ENCODE peak calls at places on chromosomes 11 and 22, in nine cellular contexts. H, T, S, C, D, F, Z, L and J are unnamed samples.

GRCh38 chr11:12090061-12090572 is 20.3 kb upstream of the MICAL2 start:
- DNase-seq in T (peak), L (peak), D (no peak), Z (peak), C (no peak), F (no peak), S (no peak), H (no peak), J (peak)

GRCh38 chr11:617912-618682 is 2.3 kb upstream of the IRF7 start:
- DNase-seq in D (no peak), F (no peak), H (no peak), S (peak), Z (no peak), T (peak), C (no peak), L (no peak), J (no peak)

GRCh38 chr11:24779791-24780190 is 282.9 kb downstream of the LUZP2 start:
- DNase-seq in S (no peak), L (peak), Z (peak), H (no peak), F (no peak), C (no peak), T (no peak), D (no peak), J (no peak)

GRCh38 chr11:10366568-10367331 is 61.9 kb downstream of the ADM start:
- DNase-seq in F (peak), L (peak), C (peak), D (peak), Z (peak), H (peak), T (peak), S (peak), J (peak)

GRCh38 chr11:100719362-100719761 is 32.3 kb downstream of the ARHGAP42 start:
- DNase-seq in T (no peak), C (no peak), Z (peak), F (no peak), D (no peak), S (no peak), H (no peak), L (no peak), J (peak)

GRCh38 chr11:111540114-111540920 is at the start of gene LAYN:
- DNase-seq in Z (peak), S (no peak), H (peak), D (peak), L (no peak), T (peak), C (no peak), F (peak), J (no peak)

GRCh38 chr22:46676881-46677280 is 56.7 kb downstream of the GRAMD4 start:
- DNase-seq in L (no peak), C (no peak), D (no peak), T (no peak), S (peak), Z (no peak), H (no peak), F (no peak), J (no peak)

GRCh38 chr11:46272816-46273427 is 4.5 kb upstream of the CREB3L1 start:
- DNase-seq in H (no peak), F (no peak), Z (peak), S (no peak), C (no peak), D (no peak), L (peak), T (peak), J (no peak)

GRCh38 chr22:49934891-49935557 is 16.6 kb downstream of the CRELD2 start:
- DNase-seq in H (peak), S (peak), L (no peak), F (peak), Z (peak), D (peak), T (peak), C (no peak), J (no peak)

GRCh38 chr11:18650859-18651557 is 16.9 kb upstream of the SPTY2D1 start:
- DNase-seq in Z (peak), L (peak), H (no peak), S (peak), T (peak), D (peak), F (no peak), C (peak), J (no peak)

GRCh38 chr11:76911415-76911808 is 50.7 kb downstream of the ACER3 start:
- DNase-seq in F (no peak), H (no peak), C (no peak), L (no peak), D (no peak), T (no peak), Z (no peak), S (no peak), J (no peak)

GRCh38 chr22:27768027-27768640 is 33.4 kb downstream of the MN1 start:
- DNase-seq in L (no peak), C (no peak), T (no peak), D (no peak), H (no peak), S (no peak), F (no peak), Z (no peak), J (no peak)

GRCh38 chr11:93903989-93904388 is 53.6 kb upstream of the VSTM5 start:
- DNase-seq in Z (no peak), H (no peak), S (no peak), D (no peak), C (no peak), T (no peak), L (no peak), F (no peak), J (peak)

GRCh38 chr22:20422271-20422958 is 15.2 kb downstream of the SCARF2 start:
- DNase-seq in T (no peak), S (no peak), D (no peak), F (no peak), C (no peak), Z (peak), L (no peak), H (no peak), J (no peak)

GRCh38 chr11:35919244-35919643 is 24.6 kb upstream of the LDLRAD3 start:
- DNase-seq in D (no peak), H (no peak), T (no peak), C (no peak), L (peak), F (no peak), S (no peak), Z (peak), J (peak)

GRCh38 chr11:69533296-69534165 is 52.1 kb downstream of the LINC01488 start:
- DNase-seq in C (no peak), H (no peak), Z (no peak), T (no peak), S (no peak), F (no peak), D (no peak), L (no peak), J (no peak)

GRCh38 chr11:96246718-96247540 is 96.1 kb downstream of the MAML2 start:
- DNase-seq in D (no peak), Z (peak), L (peak), S (no peak), F (no peak), C (no peak), T (no peak), H (no peak), J (peak)

GRCh38 chr22:42533638-42533977 is 14.0 kb upstream of the RRP7A start:
- DNase-seq in L (no peak), Z (no peak), H (no peak), D (no peak), T (no peak), F (no peak), C (no peak), S (no peak), J (no peak)

GRCh38 chr22:47168900-47169800 is 406.7 kb downstream of the TBC1D22A start:
- DNase-seq in F (no peak), Z (peak), C (peak), D (no peak), L (no peak), S (peak), T (peak), H (no peak), J (no peak)

GRCh38 chr11:126318642-126319373 is 14.9 kb downstream of the DCPS start:
- DNase-seq in Z (peak), D (peak), C (no peak), L (peak), F (no peak), H (no peak), S (no peak), T (no peak), J (peak)

GRCh38 chr11:103923473-103923931 is 112.9 kb upstream of the DDI1 start:
- DNase-seq in F (no peak), L (peak), H (no peak), D (no peak), T (no peak), C (peak), S (no peak), Z (no peak), J (peak)

GRCh38 chr11:87529486-87529885 is 491.8 kb downstream of the TMEM135 start:
- DNase-seq in H (no peak), S (no peak), L (peak), D (no peak), C (no peak), T (no peak), Z (no peak), F (no peak), J (peak)

GRCh38 chr11:65920035-65920802 is 993 bp downstream of the DRAP1 start:
- DNase-seq in C (no peak), D (no peak), H (no peak), L (no peak), F (no peak), T (peak), S (peak), Z (peak), J (no peak)

GRCh38 chr22:26453195-26453594 is 24.1 kb downstream of the ASPHD2 start:
- DNase-seq in S (no peak), C (no peak), Z (no peak), L (no peak), H (no peak), F (no peak), D (no peak), T (no peak), J (no peak)

GRCh38 chr11:69902337-69902736 is 83.1 kb upstream of the FGF3 start:
- DNase-seq in L (no peak), D (no peak), F (no peak), Z (no peak), H (no peak), S (no peak), C (no peak), T (peak), J (no peak)

GRCh38 chr11:103903621-103904323 is 132.7 kb upstream of the DDI1 start:
- DNase-seq in F (no peak), S (no peak), H (no peak), T (no peak), C (no peak), Z (no peak), L (no peak), D (no peak), J (no peak)

GRCh38 chr11:121699801-121700200 is 247.0 kb upstream of the SORL1-AS1 start:
- DNase-seq in D (no peak), Z (no peak), T (no peak), C (no peak), L (no peak), S (no peak), F (no peak), H (no peak), J (no peak)

GRCh38 chr11:96235725-96236124 is 107.3 kb downstream of the MAML2 start:
- DNase-seq in H (no peak), F (no peak), D (no peak), S (no peak), C (no peak), L (no peak), Z (no peak), T (no peak), J (no peak)

GRCh38 chr11:95149659-95150294 is 60.1 kb downstream of the ENDOD1 start:
- DNase-seq in Z (peak), C (no peak), S (no peak), T (peak), L (peak), D (no peak), F (no peak), H (no peak), J (peak)

GRCh38 chr11:47691979-47692378 is 23.2 kb downstream of the AGBL2 start:
- DNase-seq in D (no peak), C (no peak), F (no peak), T (no peak), H (no peak), Z (no peak), L (no peak), S (no peak), J (no peak)

GRCh38 chr11:6438979-6439571 is 1.7 kb downstream of the HPX start:
- DNase-seq in Z (peak), L (peak), F (peak), D (peak), C (peak), T (no peak), S (no peak), H (no peak), J (peak)

GRCh38 chr22:20243545-20244249 is 24.4 kb downstream of the RTN4R start:
- DNase-seq in C (no peak), T (peak), D (peak), F (peak), S (peak), L (peak), H (peak), Z (peak), J (peak)

GRCh38 chr22:43275545-43275981 is 67.6 kb downstream of the SCUBE1 start:
- DNase-seq in D (no peak), H (no peak), F (no peak), L (peak), S (no peak), Z (no peak), C (peak), T (no peak), J (peak)

GRCh38 chr11:126456783-126457542 is 101.5 kb downstream of the ST3GAL4 start:
- DNase-seq in Z (no peak), L (no peak), H (no peak), F (no peak), S (no peak), C (no peak), T (no peak), D (no peak), J (no peak)

GRCh38 chr11:32431657-32432056 is 3.7 kb downstream of the WT1 start:
- DNase-seq in S (no peak), C (no peak), T (no peak), Z (no peak), F (no peak), H (no peak), D (no peak), L (no peak), J (no peak)

GRCh38 chr22:44091021-44091721 is 67.1 kb downstream of the PARVB start:
- DNase-seq in S (no peak), C (no peak), Z (peak), T (no peak), F (no peak), L (peak), H (no peak), D (peak), J (no peak)

GRCh38 chr11:65293909-65294381 is 20.7 kb upstream of the CDC42EP2 start:
- DNase-seq in L (no peak), D (no peak), F (no peak), T (no peak), C (no peak), Z (no peak), H (no peak), S (no peak), J (no peak)

GRCh38 chr11:19660076-19660475 is 52.6 kb upstream of the NAV2 start:
- DNase-seq in T (no peak), D (no peak), H (no peak), S (no peak), F (no peak), L (peak), Z (no peak), C (no peak), J (peak)